ENCODE peak calls at places on chromosomes 4 and X, in eight cellular contexts. Y, S, D, I, K, H, R and F are unnamed samples.

GRCh38 chrX:104987063-104987462 is 233.4 kb downstream of the TEX13A start:
- DNase-seq in Y (no peak), S (no peak), D (no peak), I (no peak), K (no peak), H (no peak), R (no peak), F (no peak)

GRCh38 chr4:3318561-3319021 is 25.8 kb downstream of the RGS12 start:
- DNase-seq in Y (no peak), S (no peak), D (no peak), I (peak; percentile 7), K (peak; percentile 34), H (no peak), R (peak; percentile 18), F (no peak)

GRCh38 chr4:41619161-41619560 is 81.2 kb downstream of the LIMCH1 start:
- DNase-seq in Y (no peak), S (no peak), D (no peak), I (no peak), K (no peak), H (no peak), R (no peak), F (no peak)

GRCh38 chrX:70960728-70961127 is 29.8 kb upstream of the SLC7A3 start:
- DNase-seq in Y (no peak), S (no peak), D (no peak), I (no peak), K (no peak), H (no peak), R (no peak), F (no peak)

GRCh38 chr4:70225824-70226223 is at the start of gene FDCSP:
- DNase-seq in Y (no peak), S (no peak), D (no peak), I (no peak), K (no peak), H (no peak), R (no peak), F (no peak)

GRCh38 chrX:3516051-3516541 is 169.6 kb upstream of the MXRA5 start:
- DNase-seq in Y (no peak), S (no peak), D (no peak), I (no peak), K (no peak), H (no peak), R (no peak), F (no peak)

GRCh38 chr4:2763511-2763967 is 7.4 kb upstream of the TNIP2 start:
- DNase-seq in Y (no peak), S (peak; percentile 96), D (no peak), I (no peak), K (no peak), H (no peak), R (no peak), F (no peak)

GRCh38 chr4:61245321-61245720 is 45.2 kb downstream of the ADGRL3 start:
- DNase-seq in Y (no peak), S (no peak), D (no peak), I (no peak), K (no peak), H (no peak), R (no peak), F (no peak)

GRCh38 chr4:170522427-170522970 is 432.7 kb upstream of the AADAT start:
- DNase-seq in Y (no peak), S (no peak), D (no peak), I (no peak), K (no peak), H (no peak), R (no peak), F (no peak)

GRCh38 chrX:1463581-1464281 is 11.0 kb upstream of the ASMTL start:
- DNase-seq in Y (no peak), S (no peak), D (peak; percentile 39), I (peak; percentile 17), K (no peak), H (peak; percentile 11), R (no peak), F (no peak)

GRCh38 chrX:54479471-54480122 is 16.4 kb downstream of the FGD1 start:
- DNase-seq in Y (no peak), S (no peak), D (no peak), I (no peak), K (no peak), H (no peak), R (no peak), F (no peak)

GRCh38 chr4:167219090-167219489 is 15.2 kb downstream of the SPOCK3 start:
- DNase-seq in Y (no peak), S (no peak), D (no peak), I (no peak), K (no peak), H (no peak), R (no peak), F (no peak)

GRCh38 chrX:13938053-13938765 is 91.5 kb downstream of the GEMIN8 start:
- DNase-seq in Y (no peak), S (no peak), D (peak; percentile 46), I (no peak), K (peak; percentile 73), H (peak; percentile 22), R (peak; percentile 47), F (no peak)

GRCh38 chr4:8402640-8403039 is 37.9 kb downstream of the ACOX3 start:
- DNase-seq in Y (no peak), S (peak; percentile 70), D (no peak), I (no peak), K (no peak), H (peak; percentile 54), R (no peak), F (no peak)

GRCh38 chrX:155873203-155873602 is 7.9 kb upstream of the VAMP7 start:
- DNase-seq in Y (no peak), S (no peak), D (no peak), I (no peak), K (no peak), H (no peak), R (no peak), F (no peak)

GRCh38 chr4:14399919-14400706 is 602.2 kb upstream of the CPEB2 start:
- DNase-seq in Y (no peak), S (no peak), D (no peak), I (no peak), K (no peak), H (no peak), R (no peak), F (no peak)

GRCh38 chr4:24857996-24858395 is 54.8 kb downstream of the CCDC149 start:
- DNase-seq in Y (no peak), S (no peak), D (no peak), I (no peak), K (no peak), H (no peak), R (no peak), F (peak; percentile 59)

GRCh38 chr4:149031399-149031798 is 589.2 kb upstream of the NR3C2 start:
- DNase-seq in Y (no peak), S (no peak), D (no peak), I (no peak), K (no peak), H (no peak), R (peak; percentile 33), F (no peak)

GRCh38 chr4:24853142-24853541 is 57.8 kb downstream of the SOD3 start:
- DNase-seq in Y (no peak), S (peak; percentile 77), D (no peak), I (no peak), K (no peak), H (no peak), R (no peak), F (no peak)

GRCh38 chr4:73454920-73455319 is 18.9 kb downstream of the AFP start:
- DNase-seq in Y (no peak), S (no peak), D (no peak), I (no peak), K (no peak), H (no peak), R (no peak), F (no peak)

GRCh38 chrX:53321943-53322497 is 40.6 kb upstream of the IQSEC2 start:
- DNase-seq in Y (no peak), S (no peak), D (no peak), I (no peak), K (no peak), H (no peak), R (no peak), F (no peak)
- H3K27me3 ChIP-seq in Y (peaks cover 6% of the 10 kb centered on the region), S (peaks cover 88% of the 10 kb centered on the region), D (no peaks in the 10 kb centered on the region), I (peaks cover 7% of the 10 kb centered on the region), K (no peaks in the 10 kb centered on the region), H (no peaks in the 10 kb centered on the region), R (peaks cover 50% of the 10 kb centered on the region), F (peaks cover 29% of the 10 kb centered on the region)

GRCh38 chr4:37976991-37977470 is 16.8 kb downstream of the PTTG2 start:
- DNase-seq in Y (peak; percentile 59), S (peak; percentile 94), D (peak; percentile 93), I (peak; percentile 76), K (peak; percentile 91), H (peak; percentile 84), R (peak; percentile 82), F (no peak)
- TF ChIP-seq CTCF in Y (no peak), S (no peak), D (no peak), I (no peak), K (no peak), H (no peak), R (no peak), F (peak; percentile 20)

GRCh38 chr4:80208606-80209005 is 11.3 kb downstream of the PRDM8 start:
- DNase-seq in Y (no peak), S (no peak), D (no peak), I (no peak), K (no peak), H (no peak), R (no peak), F (no peak)

GRCh38 chr4:80207664-80208063 is 10.4 kb downstream of the PRDM8 start:
- DNase-seq in Y (no peak), S (no peak), D (no peak), I (no peak), K (no peak), H (no peak), R (no peak), F (no peak)

GRCh38 chr4:80206111-80206510 is 8.8 kb downstream of the PRDM8 start:
- DNase-seq in Y (no peak), S (peak; percentile 55), D (no peak), I (no peak), K (no peak), H (no peak), R (no peak), F (no peak)

GRCh38 chr4:80207172-80207583 is 9.9 kb downstream of the PRDM8 start:
- DNase-seq in Y (no peak), S (peak; percentile 81), D (no peak), I (no peak), K (no peak), H (no peak), R (no peak), F (no peak)

DNA sequence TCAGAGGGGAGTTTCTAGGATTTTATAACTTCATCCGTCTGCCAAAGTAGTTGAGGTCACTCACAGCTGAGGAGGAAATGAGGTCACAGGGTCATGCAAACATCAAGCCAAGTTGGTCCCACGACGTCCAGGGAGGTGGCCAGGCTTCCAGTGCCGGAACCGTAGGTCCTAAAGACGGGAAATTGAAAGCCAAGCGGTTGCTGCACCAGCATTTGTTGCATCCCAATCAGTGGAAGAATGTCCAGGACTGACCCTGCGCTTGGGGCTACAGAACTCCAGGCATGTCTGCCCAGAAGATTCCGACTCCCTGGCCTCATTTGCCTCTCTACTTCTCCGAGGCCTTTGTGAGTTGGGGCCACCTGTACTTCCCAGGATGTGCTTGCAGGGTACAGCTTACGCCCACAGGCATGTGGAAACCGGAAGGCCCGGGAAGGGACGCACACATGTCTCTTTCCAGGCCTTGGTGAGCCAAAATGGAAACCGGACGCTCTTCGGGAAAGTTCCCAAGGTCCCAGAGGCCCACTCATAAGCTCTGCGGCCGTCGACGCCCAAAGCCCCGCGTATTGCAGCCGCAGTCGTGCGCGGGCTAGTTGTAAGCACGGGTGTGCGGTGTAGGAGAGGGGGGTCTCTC is 9.4 kb downstream of the PRDM8 start:
- DNase-seq in Y (no peak), S (peak; percentile 77), D (no peak), I (no peak), K (no peak), H (no peak), R (no peak), F (no peak)
- H3K4me3 ChIP-seq in Y (no peak overlapping the region), S (peak overlapping the region; percentile 57), D (no peak overlapping the region), I (no peak overlapping the region), K (no peak overlapping the region), H (no peak overlapping the region), R (no peak overlapping the region), F (no peak overlapping the region)

GRCh38 chr4:89411539-89411938 is 103.9 kb upstream of the GPRIN3 start:
- DNase-seq in Y (no peak), S (no peak), D (no peak), I (no peak), K (no peak), H (no peak), R (no peak), F (no peak)
- H3K27me3 ChIP-seq in Y (no peaks in the 10 kb centered on the region), S (no peaks in the 10 kb centered on the region), D (no peaks in the 10 kb centered on the region), I (no peaks in the 10 kb centered on the region), K (no peaks in the 10 kb centered on the region), H (no peaks in the 10 kb centered on the region), R (no peaks in the 10 kb centered on the region), F (no peaks in the 10 kb centered on the region)